ENCODE peak calls at places on chromosomes 16 and 17, in nine cellular contexts. T is mesendoderm, Y is GM23248, J is endothelial cell of umbilical vein, D is adrenal gland, K is pancreas, X is ascending aorta, E is uterus, Z is HL-60. U is an unnamed sample.

GRCh38 chr17:73976676-73977521 is 226.6 kb upstream of the RPL38 start:
- DNase-seq in T (peak; percentile 38), Y (peak; percentile 62), J (no peak), D (no peak), K (no peak), X (no peak), E (no peak), Z (no peak), U (no peak)

GRCh38 chr16:79159650-79160049 is 440.9 kb downstream of the MAF start:
- DNase-seq in T (no peak), Y (no peak), J (no peak), D (no peak), K (no peak), X (no peak), E (no peak), Z (no peak), U (no peak)

GRCh38 chr17:19537116-19537515 is 3.5 kb downstream of the SLC47A1 start:
- DNase-seq in T (peak; percentile 67), Y (no peak), J (no peak), D (no peak), K (no peak), X (no peak), E (no peak), Z (no peak), U (no peak)

GRCh38 chr17:40559016-40559853 is 6.0 kb downstream of the CCR7 start:
- DNase-seq in T (no peak), Y (peak; percentile 23), J (no peak), D (peak; percentile 51), K (no peak), X (peak; percentile 53), E (peak; percentile 84), Z (no peak), U (peak; percentile 83)

GRCh38 chr16:90026135-90026534 is 6.9 kb upstream of the DBNDD1 start:
- DNase-seq in T (peak; percentile 43), Y (no peak), J (no peak), D (no peak), K (peak; percentile 1), X (no peak), E (no peak), Z (no peak), U (no peak)

GRCh38 chr16:29674188-29674587 is 4.8 kb upstream of the QPRT start:
- DNase-seq in T (no peak), Y (peak; percentile 30), J (no peak), D (peak; percentile 82), K (no peak), X (no peak), E (peak; percentile 82), Z (no peak), U (no peak)

GRCh38 chr17:20105539-20106291 is 96.6 kb downstream of the SPECC1 start:
- DNase-seq in T (peak; percentile 40), Y (no peak), J (no peak), D (peak; percentile 44), K (no peak), X (no peak), E (no peak), Z (no peak), U (no peak)

GRCh38 chr17:1010586-1010985 is 13.7 kb downstream of the TIMM22 start:
- DNase-seq in T (no peak), Y (no peak), J (no peak), D (no peak), K (peak; percentile 18), X (no peak), E (no peak), Z (no peak), U (no peak)

GRCh38 chr17:50845260-50846147 is 10.1 kb downstream of the WFIKKN2 start:
- DNase-seq in T (peak; percentile 51), Y (peak; percentile 90), J (no peak), D (no peak), K (no peak), X (no peak), E (no peak), Z (no peak), U (no peak)

GRCh38 chr17:42363231-42363630 is 25.0 kb downstream of the STAT3 start:
- DNase-seq in T (no peak), Y (no peak), J (no peak), D (no peak), K (no peak), X (no peak), E (no peak), Z (no peak), U (no peak)
- H3K27ac ChIP-seq in T (no peak overlapping the region), Y (no peak overlapping the region), J (no peak overlapping the region), D (no peak overlapping the region), K (no peak overlapping the region), X (peak overlapping the region; percentile 79), E (no peak overlapping the region), Z (no peak overlapping the region), U (peak overlapping the region; percentile 57)

GRCh38 chr17:63698886-63699637 is 863 bp downstream of the LIMD2 start:
- DNase-seq in T (peak; percentile 83), Y (peak; percentile 50), J (peak; percentile 56), D (peak; percentile 71), K (no peak), X (peak; percentile 79), E (peak; percentile 33), Z (peak; percentile 68), U (no peak)
- H3K27ac ChIP-seq in T (peak overlapping the region; percentile 98), Y (no peak overlapping the region), J (peak overlapping the region; percentile 48), D (no peak overlapping the region), K (peak overlapping the region; percentile 67), X (peak overlapping the region; percentile 54), E (peak overlapping the region; percentile 73), Z (peak overlapping the region; percentile 98), U (peak overlapping the region; percentile 83)

GRCh38 chr17:80855968-80856862 is 135.4 kb upstream of the CHMP6 start:
- DNase-seq in T (peak; percentile 91), Y (peak; percentile 99), J (peak; percentile 95), D (peak; percentile 95), K (no peak), X (peak; percentile 92), E (no peak), Z (peak; percentile 85), U (no peak)
- H3K27ac ChIP-seq in T (no peak overlapping the region), Y (peak overlapping the region; percentile 98), J (peak overlapping the region; percentile 97), D (no peak overlapping the region), K (no peak overlapping the region), X (peak overlapping the region; percentile 70), E (peak overlapping the region; percentile 50), Z (peak overlapping the region; percentile 60), U (peak overlapping the region; percentile 20)

DNA sequence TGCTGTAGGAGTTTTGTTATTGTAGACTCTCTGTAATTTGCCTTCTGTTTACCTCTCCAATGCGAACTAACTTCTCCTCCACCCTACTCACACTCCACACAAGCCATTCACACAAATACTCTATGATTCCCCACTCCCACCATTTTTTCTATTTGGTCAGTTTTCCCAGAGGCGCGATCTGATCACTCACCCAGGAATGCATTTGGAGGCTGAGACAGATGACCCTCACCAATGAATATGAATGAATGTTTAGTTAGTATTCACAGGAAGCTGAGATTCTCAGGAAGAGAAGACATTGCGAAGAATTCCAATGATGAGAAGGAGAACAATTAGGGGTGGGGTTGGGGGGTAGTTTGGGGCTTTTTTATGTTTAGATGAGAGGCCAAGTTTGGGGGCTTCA is 10.5 kb upstream of the ANKFN1 start:
- DNase-seq in T (no peak), Y (no peak), J (no peak), D (no peak), K (no peak), X (no peak), E (no peak), Z (no peak), U (no peak)
- H3K27ac ChIP-seq in T (no peak overlapping the region), Y (peak overlapping the region; percentile 46), J (no peak overlapping the region), D (no peak overlapping the region), K (no peak overlapping the region), X (no peak overlapping the region), E (no peak overlapping the region), Z (no peak overlapping the region), U (no peak overlapping the region)

DNA sequence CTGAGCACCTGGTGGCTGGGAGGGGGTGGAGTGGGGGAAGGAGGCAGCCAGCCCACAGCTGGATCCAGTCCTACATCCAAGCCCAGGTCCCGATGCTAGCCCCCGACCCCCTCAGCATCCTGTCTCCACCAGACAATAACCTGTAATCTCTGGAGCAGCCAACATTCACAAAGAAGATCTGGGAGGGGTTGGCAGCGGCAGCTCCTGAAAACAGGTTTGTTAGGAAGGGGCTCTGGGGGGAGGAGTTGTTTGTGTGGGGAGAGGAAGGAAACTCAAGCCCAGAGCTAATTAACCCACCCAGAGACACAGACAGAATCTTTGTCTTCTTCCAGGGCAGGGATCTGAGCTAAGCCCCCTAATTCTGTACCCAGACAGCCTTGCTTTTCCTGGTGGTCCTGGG is 4.6 kb upstream of the C17orf113 start:
- DNase-seq in T (no peak), Y (no peak), J (no peak), D (no peak), K (no peak), X (no peak), E (no peak), Z (no peak), U (no peak)
- H3K27ac ChIP-seq in T (no peak overlapping the region), Y (no peak overlapping the region), J (no peak overlapping the region), D (no peak overlapping the region), K (no peak overlapping the region), X (no peak overlapping the region), E (no peak overlapping the region), Z (no peak overlapping the region), U (no peak overlapping the region)

DNA sequence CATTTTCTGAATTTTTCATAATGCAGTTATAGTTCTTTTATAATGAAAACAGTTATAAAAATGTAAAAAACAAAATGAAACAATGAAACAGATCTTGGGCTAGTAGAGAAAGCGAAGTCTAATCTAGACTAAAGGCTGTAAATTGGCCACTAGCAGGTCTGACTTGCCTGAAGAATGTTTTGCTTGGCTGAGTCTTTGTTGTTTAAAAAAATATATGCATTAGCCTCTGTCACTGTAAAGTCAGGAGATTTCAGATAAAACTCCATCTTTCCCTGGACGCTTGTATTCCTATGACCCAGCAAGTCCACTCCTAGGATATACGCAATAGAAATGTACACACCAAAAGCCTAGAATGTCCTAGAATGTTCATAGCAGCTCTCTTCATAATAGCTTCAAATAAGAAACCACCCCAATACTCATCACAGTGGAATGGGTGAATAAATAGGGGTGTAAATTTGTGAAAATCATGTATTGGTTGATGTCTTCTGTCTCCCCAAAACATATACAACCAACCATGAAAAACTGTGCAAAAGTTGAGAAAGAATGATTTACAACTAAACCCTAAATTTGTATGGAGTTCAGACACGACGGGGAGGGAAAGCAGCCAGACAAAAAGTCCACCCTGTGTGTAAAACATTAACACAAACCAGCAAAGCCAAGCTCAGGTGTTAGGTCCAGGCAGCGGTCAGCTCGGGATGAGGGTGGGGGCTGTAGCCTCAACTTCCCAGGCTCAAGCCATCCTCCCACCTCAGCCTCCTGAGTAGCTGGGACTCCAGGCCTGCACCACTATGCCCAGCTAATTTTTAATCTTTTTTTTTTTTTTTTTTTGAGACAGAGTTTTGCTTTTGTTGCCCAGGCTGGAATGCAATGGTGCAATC is 37.8 kb upstream of the MEAK7 start:
- DNase-seq in T (no peak), Y (no peak), J (peak; percentile 89), D (no peak), K (no peak), X (no peak), E (no peak), Z (no peak), U (no peak)
- H3K27ac ChIP-seq in T (no peak overlapping the region), Y (no peak overlapping the region), J (no peak overlapping the region), D (no peak overlapping the region), K (no peak overlapping the region), X (no peak overlapping the region), E (no peak overlapping the region), Z (no peak overlapping the region), U (no peak overlapping the region)

GRCh38 chr16:87843678-87844373 is 25.5 kb downstream of the SLC7A5 start:
- DNase-seq in T (no peak), Y (no peak), J (no peak), D (no peak), K (no peak), X (no peak), E (no peak), Z (no peak), U (no peak)
- H3K27ac ChIP-seq in T (no peak overlapping the region), Y (no peak overlapping the region), J (no peak overlapping the region), D (no peak overlapping the region), K (no peak overlapping the region), X (no peak overlapping the region), E (no peak overlapping the region), Z (no peak overlapping the region), U (no peak overlapping the region)

GRCh38 chr17:48605991-48606891 is 1.5 kb upstream of the HOXB6 start:
- DNase-seq in T (no peak), Y (no peak), J (no peak), D (no peak), K (no peak), X (no peak), E (no peak), Z (no peak), U (no peak)
- H3K27ac ChIP-seq in T (no peak overlapping the region), Y (no peak overlapping the region), J (no peak overlapping the region), D (no peak overlapping the region), K (no peak overlapping the region), X (no peak overlapping the region), E (no peak overlapping the region), Z (no peak overlapping the region), U (no peak overlapping the region)